ENCODE peak calls at places on chromosomes 4 and X, in six cellular contexts. Y is SK-N-SH, W is OCI-LY7, O is GM23338, N is hepatocyte, A is PC-3. Q is an unnamed sample.
A peak's percentile ranks its signal among the peaks of the same experiment; 100 is the strongest.

GRCh38 chrX:135396109-135396508 is 25.6 kb upstream of the SMIM10L2A start:
- DNase-seq in Y (no peak), W (no peak), O (no peak), N (no peak), A (peak; percentile 72), Q (peak; percentile 16)

GRCh38 chrX:149121526-149121925 is 383.6 kb downstream of the IDS start:
- DNase-seq in Y (no peak), W (no peak), O (no peak), N (no peak), A (no peak), Q (no peak)

GRCh38 chr4:176188654-176189053 is 6.7 kb downstream of the SPATA4 start:
- DNase-seq in Y (no peak), W (no peak), O (no peak), N (no peak), A (no peak), Q (peak; percentile 24)

GRCh38 chr4:1898007-1898406 is 26.8 kb downstream of the NSD2 start:
- DNase-seq in Y (no peak), W (no peak), O (no peak), N (no peak), A (no peak), Q (no peak)

GRCh38 chr4:98838977-98839618 is 89.8 kb downstream of the EIF4E start:
- DNase-seq in Y (peak; percentile 20), W (no peak), O (no peak), N (peak; percentile 8), A (peak; percentile 19), Q (peak; percentile 21)

GRCh38 chrX:11269996-11270395 is 23.2 kb upstream of the AMELX start:
- DNase-seq in Y (no peak), W (no peak), O (no peak), N (no peak), A (no peak), Q (no peak)

GRCh38 chr4:89539797-89540711 is 232.5 kb upstream of the GPRIN3 start:
- DNase-seq in Y (no peak), W (no peak), O (no peak), N (no peak), A (no peak), Q (peak; percentile 18)

GRCh38 chr4:152708806-152709205 is 29.0 kb upstream of the TMEM154 start:
- DNase-seq in Y (no peak), W (no peak), O (no peak), N (no peak), A (no peak), Q (no peak)

GRCh38 chr4:125132281-125132680 is 182.5 kb upstream of the FAT4 start:
- DNase-seq in Y (no peak), W (no peak), O (no peak), N (no peak), A (no peak), Q (peak; percentile 47)

GRCh38 chr4:143363332-143363731 is 26.7 kb downstream of the GAB1 start:
- DNase-seq in Y (no peak), W (no peak), O (no peak), N (no peak), A (no peak), Q (no peak)

GRCh38 chr4:176335421-176335820 is 15.7 kb downstream of the SPCS3 start:
- DNase-seq in Y (no peak), W (no peak), O (no peak), N (no peak), A (peak; percentile 16), Q (peak; percentile 15)

GRCh38 chrX:118974908-118975671 is 672 bp downstream of the LONRF3 start:
- DNase-seq in Y (peak; percentile 40), W (no peak), O (peak; percentile 60), N (peak; percentile 58), A (peak; percentile 43), Q (peak; percentile 53)

GRCh38 chr4:122932763-122933162 is 10.4 kb upstream of the NUDT6 start:
- DNase-seq in Y (no peak), W (no peak), O (no peak), N (no peak), A (no peak), Q (no peak)

GRCh38 chrX:74449937-74450330 is 28.6 kb downstream of the SLC16A2 start:
- DNase-seq in Y (no peak), W (no peak), O (no peak), N (no peak), A (peak; percentile 87), Q (peak; percentile 81)
- H3K4me3 ChIP-seq in Y (no peak overlapping the region), W (no peak overlapping the region), O (no peak overlapping the region), N (no peak overlapping the region), A (no peak overlapping the region), Q (no peak overlapping the region)

GRCh38 chr4:100782356-100782755 is 264.5 kb upstream of the EMCN start:
- DNase-seq in Y (no peak), W (no peak), O (no peak), N (no peak), A (no peak), Q (no peak)

GRCh38 chr4:100786481-100786880 is 268.7 kb upstream of the EMCN start:
- DNase-seq in Y (no peak), W (no peak), O (no peak), N (no peak), A (no peak), Q (no peak)

GRCh38 chr4:100778431-100778830 is 260.6 kb upstream of the EMCN start:
- DNase-seq in Y (no peak), W (no peak), O (no peak), N (no peak), A (no peak), Q (no peak)

GRCh38 chr4:100780126-100780525 is 262.3 kb upstream of the EMCN start:
- DNase-seq in Y (no peak), W (no peak), O (no peak), N (no peak), A (peak; percentile 15), Q (no peak)

DNA sequence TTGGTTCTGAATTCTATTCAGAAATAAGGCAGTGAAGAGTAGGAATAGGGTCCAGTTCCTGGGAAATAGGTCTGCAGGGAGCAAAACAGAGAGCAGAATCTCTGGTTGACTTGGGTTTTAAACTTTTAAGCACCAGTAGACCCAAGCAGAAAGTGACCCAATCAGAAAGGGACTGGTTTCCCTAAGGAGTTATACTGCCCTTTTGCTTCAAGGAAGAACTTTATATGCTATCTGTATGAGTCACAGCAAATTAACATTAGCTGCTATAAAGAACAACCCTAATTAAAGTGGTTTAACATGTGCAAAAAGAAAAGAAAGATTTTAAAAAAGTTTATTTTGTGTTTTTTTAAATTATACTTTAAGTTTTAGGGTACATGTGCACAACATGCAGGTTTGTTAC is 263.6 kb upstream of the EMCN start:
- DNase-seq in Y (no peak), W (no peak), O (no peak), N (no peak), A (no peak), Q (no peak)
- H3K9me2 ChIP-seq in Y (no peaks in the 10 kb centered on the region), W (no peaks in the 10 kb centered on the region), O (peaks cover 3% of the 10 kb centered on the region), N (no peaks in the 10 kb centered on the region), A (no peaks in the 10 kb centered on the region), Q (no peaks in the 10 kb centered on the region)

DNA sequence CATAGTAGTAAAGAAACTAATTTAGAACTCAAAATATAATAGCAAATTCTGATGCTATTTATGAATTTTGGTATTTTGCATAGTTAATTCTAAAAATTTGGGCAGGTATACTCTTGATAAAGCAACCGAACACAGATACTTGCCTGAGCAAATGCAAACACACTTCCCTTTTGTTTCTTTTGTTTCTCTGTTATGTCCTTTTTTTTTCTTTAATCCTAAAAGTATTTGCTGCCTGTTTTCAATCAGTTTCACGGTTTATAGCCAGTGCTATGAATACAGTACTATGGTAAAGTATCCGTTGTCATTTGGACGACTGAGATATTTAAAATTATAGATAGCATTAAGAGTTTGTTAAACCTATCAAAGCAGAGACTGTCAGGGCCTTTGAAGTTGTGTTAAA is 84.3 kb upstream of the HPRT1 start:
- DNase-seq in Y (no peak), W (no peak), O (no peak), N (no peak), A (no peak), Q (no peak)
- H3K4me3 ChIP-seq in Y (peak overlapping the region; percentile 98), W (peak overlapping the region; percentile 96), O (peak overlapping the region; percentile 90), N (peak overlapping the region; percentile 54), A (peak overlapping the region; percentile 94), Q (no peak overlapping the region)

DNA sequence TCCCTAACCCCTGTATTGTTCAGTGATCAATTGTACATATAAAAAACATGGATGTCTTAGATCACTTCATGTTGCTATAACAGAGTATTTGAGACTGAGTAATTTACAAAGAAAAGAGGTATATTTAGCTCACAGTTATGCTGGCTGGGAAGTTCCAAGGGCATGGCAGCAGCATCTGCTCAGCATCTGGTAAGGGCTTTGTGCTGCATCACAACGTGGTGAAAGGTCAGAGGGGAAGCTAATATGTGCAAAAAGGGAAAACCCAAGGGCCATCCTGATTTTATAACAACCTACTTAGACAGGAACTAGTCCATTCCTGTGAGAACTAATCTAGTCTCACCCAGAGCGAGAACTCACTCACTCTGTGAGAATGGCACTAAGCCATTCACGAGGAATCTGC is 128.2 kb upstream of the OTUD4 start:
- DNase-seq in Y (no peak), W (no peak), O (no peak), N (no peak), A (no peak), Q (no peak)
- H3K9me2 ChIP-seq in Y (no peaks in the 10 kb centered on the region), W (no peaks in the 10 kb centered on the region), O (no peaks in the 10 kb centered on the region), N (no peaks in the 10 kb centered on the region), A (no peaks in the 10 kb centered on the region), Q (no peaks in the 10 kb centered on the region)

GRCh38 chr4:108342325-108342986 is 173.7 kb upstream of the LEF1 start:
- DNase-seq in Y (no peak), W (peak; percentile 7), O (no peak), N (no peak), A (no peak), Q (no peak)
- H3K4me3 ChIP-seq in Y (no peak overlapping the region), W (no peak overlapping the region), O (no peak overlapping the region), N (no peak overlapping the region), A (no peak overlapping the region), Q (no peak overlapping the region)

DNA sequence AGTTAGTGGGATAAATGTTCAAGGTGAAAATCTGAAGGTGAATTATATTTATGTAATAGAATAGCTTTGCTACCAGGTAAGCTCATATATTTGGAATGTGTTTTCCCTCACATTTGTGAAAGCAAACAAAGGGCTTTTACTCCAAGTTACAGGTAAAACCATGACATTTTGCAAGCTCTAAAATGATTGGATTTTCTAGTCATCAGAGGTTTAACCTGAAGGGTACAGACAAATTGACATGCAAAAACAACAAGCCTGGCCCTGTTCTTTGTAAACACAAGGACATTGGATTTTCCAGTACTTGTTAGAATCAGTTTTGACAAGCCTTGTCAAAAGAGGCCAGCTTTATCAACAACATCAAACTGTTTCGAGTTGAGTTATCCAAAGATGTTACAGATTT is 51.7 kb downstream of the ZFX start:
- DNase-seq in Y (no peak), W (no peak), O (no peak), N (no peak), A (no peak), Q (no peak)
- H3K9me2 ChIP-seq in Y (no peaks in the 10 kb centered on the region), W (no peaks in the 10 kb centered on the region), O (no peaks in the 10 kb centered on the region), N (no peaks in the 10 kb centered on the region), A (no peaks in the 10 kb centered on the region), Q (no peaks in the 10 kb centered on the region)

DNA sequence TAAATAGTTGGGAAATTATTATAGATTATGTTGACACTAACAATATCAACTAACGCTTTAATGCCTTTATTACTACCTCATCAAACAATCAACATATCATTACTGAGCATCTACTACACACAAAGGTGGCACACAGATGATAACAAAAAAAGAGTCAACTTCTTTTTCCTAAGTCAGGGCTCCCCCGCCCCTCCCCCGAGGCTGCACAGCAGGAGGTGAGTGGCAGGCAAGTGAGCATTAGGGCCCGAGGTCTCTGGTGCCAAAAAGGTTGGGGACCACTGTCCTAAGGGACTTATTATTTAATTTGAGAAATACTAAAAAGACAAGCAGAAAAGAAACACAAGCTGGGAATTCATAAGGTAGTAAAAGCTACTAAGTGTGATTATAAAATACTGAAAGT is 50.3 kb upstream of the MCF2 start:
- DNase-seq in Y (no peak), W (no peak), O (peak; percentile 6), N (no peak), A (no peak), Q (no peak)
- H3K4me3 ChIP-seq in Y (no peak overlapping the region), W (no peak overlapping the region), O (no peak overlapping the region), N (no peak overlapping the region), A (no peak overlapping the region), Q (no peak overlapping the region)

GRCh38 chr4:8119877-8120276 is 38.7 kb downstream of the ABLIM2 start:
- DNase-seq in Y (no peak), W (no peak), O (no peak), N (no peak), A (no peak), Q (no peak)
- H3K9me2 ChIP-seq in Y (no peaks in the 10 kb centered on the region), W (no peaks in the 10 kb centered on the region), O (peaks cover 2% of the 10 kb centered on the region), N (no peaks in the 10 kb centered on the region), A (no peaks in the 10 kb centered on the region), Q (no peaks in the 10 kb centered on the region)